ENCODE peak calls at places on chromosomes 7 and 10, in ten cellular contexts. One of them, this sample, is unnamed.

GRCh38 chr7:94888542-94888941 is 18.9 kb upstream of the PPP1R9A start:
- DNase-seq in esophagus muscularis mucosa: no peak
- DNase-seq in heart left ventricle: peak; percentile 40
- DNase-seq in adrenal gland: peak; percentile 41
- DNase-seq in gastrocnemius medialis: no peak
- DNase-seq in HCT116: peak; percentile 34
- DNase-seq in A549: peak; percentile 47
- DNase-seq in spleen: no peak
- DNase-seq in tibial nerve: peak; percentile 16
- DNase-seq in breast epithelium: no peak
- DNase-seq in this sample: no peak

GRCh38 chr7:4265056-4265455 is 417.0 kb upstream of the FOXK1 start:
- DNase-seq in adrenal gland: no peak
- DNase-seq in HCT116: no peak
- DNase-seq in tibial nerve: no peak
- DNase-seq in breast epithelium: no peak
- DNase-seq in gastrocnemius medialis: no peak
- DNase-seq in spleen: peak; percentile 75
- DNase-seq in esophagus muscularis mucosa: no peak
- DNase-seq in A549: no peak
- DNase-seq in heart left ventricle: no peak
- DNase-seq in this sample: no peak

GRCh38 chr10:14146005-14146404 is 184.7 kb downstream of the FRMD4A start:
- DNase-seq in tibial nerve: no peak
- DNase-seq in HCT116: no peak
- DNase-seq in breast epithelium: no peak
- DNase-seq in A549: no peak
- DNase-seq in adrenal gland: no peak
- DNase-seq in gastrocnemius medialis: no peak
- DNase-seq in heart left ventricle: no peak
- DNase-seq in esophagus muscularis mucosa: no peak
- DNase-seq in spleen: no peak
- DNase-seq in this sample: no peak

GRCh38 chr10:35232509-35232908 is 103.8 kb upstream of the CCNY start:
- DNase-seq in breast epithelium: no peak
- DNase-seq in tibial nerve: no peak
- DNase-seq in heart left ventricle: no peak
- DNase-seq in esophagus muscularis mucosa: peak; percentile 68
- DNase-seq in HCT116: no peak
- DNase-seq in adrenal gland: no peak
- DNase-seq in spleen: no peak
- DNase-seq in A549: no peak
- DNase-seq in gastrocnemius medialis: no peak
- DNase-seq in this sample: no peak

GRCh38 chr10:92575961-92576360 is 2.1 kb upstream of the IDE start:
- DNase-seq in A549: peak; percentile 34
- DNase-seq in heart left ventricle: no peak
- DNase-seq in tibial nerve: no peak
- DNase-seq in esophagus muscularis mucosa: no peak
- DNase-seq in breast epithelium: no peak
- DNase-seq in HCT116: no peak
- DNase-seq in spleen: no peak
- DNase-seq in gastrocnemius medialis: no peak
- DNase-seq in adrenal gland: no peak
- DNase-seq in this sample: no peak

GRCh38 chr10:20276127-20276979 is 460.1 kb downstream of the PLXDC2 start:
- DNase-seq in adrenal gland: no peak
- DNase-seq in gastrocnemius medialis: no peak
- DNase-seq in tibial nerve: no peak
- DNase-seq in A549: no peak
- DNase-seq in esophagus muscularis mucosa: no peak
- DNase-seq in breast epithelium: no peak
- DNase-seq in spleen: no peak
- DNase-seq in HCT116: no peak
- DNase-seq in heart left ventricle: no peak
- DNase-seq in this sample: no peak

GRCh38 chr7:157700237-157701005 is 363.6 kb downstream of the DNAJB6 start:
- DNase-seq in gastrocnemius medialis: no peak
- DNase-seq in A549: no peak
- DNase-seq in heart left ventricle: no peak
- DNase-seq in esophagus muscularis mucosa: no peak
- DNase-seq in spleen: peak; percentile 57
- DNase-seq in HCT116: no peak
- DNase-seq in adrenal gland: no peak
- DNase-seq in tibial nerve: no peak
- DNase-seq in breast epithelium: peak; percentile 42
- DNase-seq in this sample: no peak

GRCh38 chr10:71486465-71487114 is 89.9 kb downstream of the CDH23 start:
- DNase-seq in breast epithelium: no peak
- DNase-seq in heart left ventricle: peak; percentile 28
- DNase-seq in spleen: peak; percentile 80
- DNase-seq in esophagus muscularis mucosa: no peak
- DNase-seq in adrenal gland: peak; percentile 70
- DNase-seq in HCT116: peak; percentile 36
- DNase-seq in gastrocnemius medialis: no peak
- DNase-seq in A549: peak; percentile 23
- DNase-seq in tibial nerve: peak; percentile 24
- DNase-seq in this sample: no peak

GRCh38 chr7:74684921-74685320 is 27.4 kb downstream of the GTF2I start:
- DNase-seq in heart left ventricle: no peak
- DNase-seq in breast epithelium: no peak
- DNase-seq in esophagus muscularis mucosa: no peak
- DNase-seq in HCT116: no peak
- DNase-seq in spleen: no peak
- DNase-seq in adrenal gland: no peak
- DNase-seq in gastrocnemius medialis: no peak
- DNase-seq in A549: peak; percentile 24
- DNase-seq in tibial nerve: no peak
- DNase-seq in this sample: no peak

GRCh38 chr10:35092851-35093250 is 2.7 kb upstream of the CUL2 start:
- DNase-seq in A549: peak; percentile 30
- DNase-seq in spleen: no peak
- DNase-seq in HCT116: no peak
- DNase-seq in esophagus muscularis mucosa: no peak
- DNase-seq in gastrocnemius medialis: no peak
- DNase-seq in heart left ventricle: no peak
- DNase-seq in tibial nerve: no peak
- DNase-seq in breast epithelium: no peak
- DNase-seq in adrenal gland: peak; percentile 19
- DNase-seq in this sample: no peak

GRCh38 chr10:50417906-50418697 is 166.8 kb upstream of the ASAH2 start:
- DNase-seq in tibial nerve: peak; percentile 56
- DNase-seq in gastrocnemius medialis: peak; percentile 39
- DNase-seq in HCT116: peak; percentile 86
- DNase-seq in adrenal gland: peak; percentile 78
- DNase-seq in esophagus muscularis mucosa: peak; percentile 93
- DNase-seq in A549: peak; percentile 92
- DNase-seq in heart left ventricle: peak; percentile 79
- DNase-seq in spleen: peak; percentile 86
- DNase-seq in breast epithelium: peak; percentile 56
- DNase-seq in this sample: peak; percentile 19

GRCh38 chr7:17233643-17234397 is 64.6 kb upstream of the AHR start:
- DNase-seq in HCT116: no peak
- DNase-seq in esophagus muscularis mucosa: no peak
- DNase-seq in tibial nerve: no peak
- DNase-seq in spleen: no peak
- DNase-seq in heart left ventricle: no peak
- DNase-seq in gastrocnemius medialis: no peak
- DNase-seq in A549: no peak
- DNase-seq in adrenal gland: no peak
- DNase-seq in breast epithelium: no peak
- DNase-seq in this sample: no peak
- TF ChIP-seq POLR2A in HCT116: no peak
- TF ChIP-seq POLR2A in esophagus muscularis mucosa: no peak
- TF ChIP-seq POLR2A in tibial nerve: no peak
- TF ChIP-seq POLR2A in spleen: no peak
- TF ChIP-seq POLR2A in heart left ventricle: no peak
- TF ChIP-seq POLR2A in gastrocnemius medialis: no peak
- TF ChIP-seq POLR2A in A549: no peak
- TF ChIP-seq POLR2A in adrenal gland: no peak
- TF ChIP-seq POLR2A in breast epithelium: no peak
- TF ChIP-seq POLR2A in this sample: no peak

DNA sequence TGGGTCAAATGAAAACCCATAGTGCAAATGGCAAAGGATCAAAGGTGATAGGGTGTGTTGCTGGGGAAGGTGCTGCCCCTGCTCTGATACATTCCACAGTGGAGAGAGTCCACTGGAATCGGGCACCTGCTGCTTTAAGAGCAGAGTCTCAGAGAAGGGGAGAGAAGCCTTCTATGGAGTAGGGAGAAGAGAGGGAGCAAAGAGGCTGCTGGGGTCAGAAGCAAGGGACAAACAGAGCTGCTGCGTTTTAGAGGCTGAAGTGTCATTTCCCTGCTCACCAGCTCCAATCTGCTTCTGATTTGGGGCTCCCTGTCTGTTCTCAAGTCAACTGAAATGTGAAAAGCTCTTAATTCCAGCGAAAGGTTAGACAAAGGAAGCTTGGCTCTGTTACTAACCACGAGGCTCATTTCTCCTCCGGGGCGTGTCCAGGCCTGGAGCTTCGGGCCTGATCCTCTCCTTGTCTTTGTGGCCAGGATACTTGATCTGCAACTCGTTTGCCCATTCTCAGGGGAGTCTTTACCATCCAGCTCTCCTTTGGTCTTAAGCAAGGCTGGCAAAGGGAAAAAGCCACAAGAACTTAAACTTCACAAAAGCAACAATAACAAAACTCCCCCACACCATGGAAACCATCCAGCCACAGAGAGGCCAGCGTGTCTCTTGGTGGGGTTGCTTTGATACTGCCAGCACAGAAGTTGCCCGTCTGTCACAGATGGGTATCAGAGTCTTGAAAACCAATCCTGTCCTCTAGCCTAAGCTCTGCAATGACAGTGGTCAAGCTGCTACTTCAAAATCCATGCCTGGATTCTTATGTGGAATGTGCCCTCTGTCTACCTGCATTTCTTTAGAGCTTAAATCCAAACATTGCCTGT is 692.6 kb downstream of the SUGCT start:
- DNase-seq in esophagus muscularis mucosa: no peak
- DNase-seq in tibial nerve: peak; percentile 25
- DNase-seq in A549: no peak
- DNase-seq in spleen: no peak
- DNase-seq in adrenal gland: no peak
- DNase-seq in gastrocnemius medialis: no peak
- DNase-seq in heart left ventricle: no peak
- DNase-seq in HCT116: no peak
- DNase-seq in breast epithelium: no peak
- DNase-seq in this sample: no peak
- H3K4me1 ChIP-seq in esophagus muscularis mucosa: peaks cover 8% of the 10 kb centered on the region
- H3K4me1 ChIP-seq in tibial nerve: no peaks in the 10 kb centered on the region
- H3K4me1 ChIP-seq in A549: no peaks in the 10 kb centered on the region
- H3K4me1 ChIP-seq in spleen: no peaks in the 10 kb centered on the region
- H3K4me1 ChIP-seq in adrenal gland: no peaks in the 10 kb centered on the region
- H3K4me1 ChIP-seq in gastrocnemius medialis: no peaks in the 10 kb centered on the region
- H3K4me1 ChIP-seq in heart left ventricle: peaks cover 18% of the 10 kb centered on the region
- H3K4me1 ChIP-seq in HCT116: no peaks in the 10 kb centered on the region
- H3K4me1 ChIP-seq in breast epithelium: no peaks in the 10 kb centered on the region
- H3K4me1 ChIP-seq in this sample: no peaks in the 10 kb centered on the region

GRCh38 chr7:135557455-135558336 is at the start of gene NUP205:
- DNase-seq in gastrocnemius medialis: peak; percentile 29
- DNase-seq in HCT116: peak; percentile 84
- DNase-seq in tibial nerve: peak; percentile 57
- DNase-seq in adrenal gland: peak; percentile 62
- DNase-seq in spleen: peak; percentile 92
- DNase-seq in heart left ventricle: peak; percentile 68
- DNase-seq in breast epithelium: no peak
- DNase-seq in A549: peak; percentile 88
- DNase-seq in esophagus muscularis mucosa: no peak
- DNase-seq in this sample: no peak

GRCh38 chr7:135558881-135559280 is 1.2 kb downstream of the NUP205 start:
- DNase-seq in heart left ventricle: no peak
- DNase-seq in HCT116: no peak
- DNase-seq in spleen: no peak
- DNase-seq in tibial nerve: no peak
- DNase-seq in esophagus muscularis mucosa: no peak
- DNase-seq in breast epithelium: no peak
- DNase-seq in A549: no peak
- DNase-seq in gastrocnemius medialis: no peak
- DNase-seq in adrenal gland: no peak
- DNase-seq in this sample: no peak

GRCh38 chr7:135562720-135563119 is 5.0 kb downstream of the NUP205 start:
- DNase-seq in A549: no peak
- DNase-seq in gastrocnemius medialis: no peak
- DNase-seq in adrenal gland: no peak
- DNase-seq in HCT116: no peak
- DNase-seq in breast epithelium: no peak
- DNase-seq in spleen: no peak
- DNase-seq in esophagus muscularis mucosa: no peak
- DNase-seq in tibial nerve: no peak
- DNase-seq in heart left ventricle: no peak
- DNase-seq in this sample: no peak

DNA sequence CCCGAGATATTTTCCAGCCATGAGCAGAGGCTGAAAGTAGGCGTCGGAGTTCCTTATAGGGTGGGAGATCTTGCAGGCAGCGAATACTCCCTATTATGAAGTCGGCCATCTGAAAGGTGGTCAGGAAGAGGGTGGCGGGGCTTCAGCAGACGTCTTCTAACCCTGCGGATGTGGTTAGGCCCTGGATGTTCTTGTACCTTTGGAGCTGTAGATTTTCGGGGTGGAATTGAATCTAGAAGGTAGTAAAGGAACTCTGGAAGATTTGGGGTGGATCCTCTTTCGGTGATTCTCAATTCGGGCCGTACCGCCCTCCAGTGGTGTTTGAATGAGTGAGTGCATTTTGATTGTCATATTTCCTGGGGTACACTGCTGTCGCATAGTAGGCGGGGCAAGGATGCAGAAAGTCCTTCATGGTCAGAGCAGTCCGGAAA is 635 bp downstream of the NUP205 start:
- DNase-seq in breast epithelium: no peak
- DNase-seq in gastrocnemius medialis: peak; percentile 6
- DNase-seq in spleen: peak; percentile 81
- DNase-seq in tibial nerve: peak; percentile 71
- DNase-seq in HCT116: peak; percentile 45
- DNase-seq in esophagus muscularis mucosa: no peak
- DNase-seq in heart left ventricle: peak; percentile 46
- DNase-seq in A549: peak; percentile 77
- DNase-seq in adrenal gland: peak; percentile 60
- DNase-seq in this sample: no peak
- TF ChIP-seq POLR2A in breast epithelium: no peak
- TF ChIP-seq POLR2A in gastrocnemius medialis: no peak
- TF ChIP-seq POLR2A in spleen: no peak
- TF ChIP-seq POLR2A in tibial nerve: no peak
- TF ChIP-seq POLR2A in HCT116: no peak
- TF ChIP-seq POLR2A in esophagus muscularis mucosa: no peak
- TF ChIP-seq POLR2A in heart left ventricle: no peak
- TF ChIP-seq POLR2A in A549: no peak
- TF ChIP-seq POLR2A in adrenal gland: no peak
- TF ChIP-seq POLR2A in this sample: no peak

DNA sequence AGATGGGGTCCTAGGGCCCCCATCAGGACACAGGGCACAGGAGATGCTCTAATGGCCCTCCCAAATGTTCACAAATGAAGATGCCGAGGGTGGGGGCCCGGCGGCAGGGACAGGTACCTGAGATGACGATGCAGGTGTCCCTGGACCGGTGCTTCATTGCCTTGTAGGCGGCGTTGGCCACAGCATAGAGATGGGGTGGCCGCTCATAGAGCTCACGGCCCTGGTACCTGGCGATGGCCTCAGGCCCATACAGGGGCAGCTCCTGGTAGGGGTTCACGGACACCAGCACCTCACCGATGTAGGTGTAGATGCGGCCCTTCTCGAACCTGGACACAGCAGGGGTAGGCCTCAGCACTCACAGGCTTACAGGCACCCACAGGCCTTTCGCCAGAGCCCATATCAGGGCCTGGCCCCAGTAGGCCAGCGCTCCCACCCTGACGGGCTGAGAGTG is 2.0 kb downstream of the MYO1G start:
- DNase-seq in adrenal gland: no peak
- DNase-seq in tibial nerve: no peak
- DNase-seq in A549: no peak
- DNase-seq in HCT116: no peak
- DNase-seq in breast epithelium: no peak
- DNase-seq in gastrocnemius medialis: no peak
- DNase-seq in spleen: peak; percentile 82
- DNase-seq in heart left ventricle: no peak
- DNase-seq in esophagus muscularis mucosa: no peak
- DNase-seq in this sample: no peak
- H3K4me1 ChIP-seq in adrenal gland: no peaks in the 10 kb centered on the region
- H3K4me1 ChIP-seq in tibial nerve: peaks cover 32% of the 10 kb centered on the region
- H3K4me1 ChIP-seq in A549: peaks cover 19% of the 10 kb centered on the region
- H3K4me1 ChIP-seq in HCT116: no peaks in the 10 kb centered on the region
- H3K4me1 ChIP-seq in breast epithelium: no peaks in the 10 kb centered on the region
- H3K4me1 ChIP-seq in gastrocnemius medialis: no peaks in the 10 kb centered on the region
- H3K4me1 ChIP-seq in spleen: peaks cover 35% of the 10 kb centered on the region
- H3K4me1 ChIP-seq in heart left ventricle: peaks cover 3% of the 10 kb centered on the region
- H3K4me1 ChIP-seq in esophagus muscularis mucosa: peaks cover 15% of the 10 kb centered on the region
- H3K4me1 ChIP-seq in this sample: peaks cover 49% of the 10 kb centered on the region

This sample was measured in esophagus squamous epithelium.